ENCODE peak calls at places on chromosomes 11 and 22, in five cellular contexts. One of them, this sample, is unnamed.
A peak's percentile ranks its signal among the peaks of the same experiment; 100 is the strongest.

GRCh38 chr22:49014227-49015201 is 813.2 kb downstream of the BRD1 start:
- DNase-seq in SK-N-SH: peak; percentile 11
- DNase-seq in HCT116: no peak
- DNase-seq in GM12878: no peak
- DNase-seq in HepG2: no peak
- DNase-seq in this sample: no peak

GRCh38 chr22:24952837-24953293 is 349 bp downstream of the KIAA1671 start:
- DNase-seq in HepG2: peak; percentile 72
- DNase-seq in HCT116: peak; percentile 31
- DNase-seq in SK-N-SH: peak; percentile 84
- DNase-seq in GM12878: no peak
- DNase-seq in this sample: no peak

GRCh38 chr11:38014405-38014804 is 1416.4 kb upstream of the RAG2 start:
- DNase-seq in HCT116: no peak
- DNase-seq in SK-N-SH: no peak
- DNase-seq in HepG2: no peak
- DNase-seq in GM12878: no peak
- DNase-seq in this sample: no peak

GRCh38 chr11:18106688-18107087 is 806 bp upstream of the SAAL1 start:
- DNase-seq in GM12878: no peak
- DNase-seq in HepG2: no peak
- DNase-seq in HCT116: no peak
- DNase-seq in SK-N-SH: no peak
- DNase-seq in this sample: no peak

GRCh38 chr11:107598225-107599139 is 7.5 kb downstream of the ELMOD1 start:
- DNase-seq in GM12878: no peak
- DNase-seq in SK-N-SH: peak; percentile 45
- DNase-seq in HCT116: peak; percentile 26
- DNase-seq in HepG2: no peak
- DNase-seq in this sample: no peak

GRCh38 chr11:68099474-68100405 is 21.4 kb downstream of the CHKA start:
- DNase-seq in GM12878: peak; percentile 52
- DNase-seq in HepG2: peak; percentile 99
- DNase-seq in SK-N-SH: peak; percentile 57
- DNase-seq in HCT116: no peak
- DNase-seq in this sample: peak; percentile 33

GRCh38 chr11:10405858-10406592 is 49.0 kb upstream of the AMPD3 start:
- DNase-seq in GM12878: peak; percentile 4
- DNase-seq in HCT116: peak; percentile 87
- DNase-seq in HepG2: peak; percentile 80
- DNase-seq in SK-N-SH: peak; percentile 77
- DNase-seq in this sample: peak; percentile 79

GRCh38 chr22:23249506-23250423 is 69.5 kb downstream of the BCR start:
- DNase-seq in SK-N-SH: peak; percentile 83
- DNase-seq in HepG2: no peak
- DNase-seq in HCT116: no peak
- DNase-seq in GM12878: no peak
- DNase-seq in this sample: peak; percentile 69

GRCh38 chr22:20438066-20438677 is 547 bp upstream of the SCARF2 start:
- DNase-seq in HepG2: no peak
- DNase-seq in SK-N-SH: no peak
- DNase-seq in GM12878: no peak
- DNase-seq in HCT116: no peak
- DNase-seq in this sample: no peak

GRCh38 chr11:37072538-37072937 is 474.5 kb upstream of the RAG2 start:
- DNase-seq in HCT116: no peak
- DNase-seq in HepG2: no peak
- DNase-seq in SK-N-SH: no peak
- DNase-seq in GM12878: no peak
- DNase-seq in this sample: no peak

GRCh38 chr22:35837328-35837727 is 119.7 kb downstream of the APOL5 start:
- DNase-seq in GM12878: no peak
- DNase-seq in HCT116: no peak
- DNase-seq in HepG2: no peak
- DNase-seq in SK-N-SH: no peak
- DNase-seq in this sample: no peak

GRCh38 chr11:75938543-75938942 is 123.5 kb downstream of the UVRAG start:
- DNase-seq in HepG2: no peak
- DNase-seq in GM12878: no peak
- DNase-seq in HCT116: no peak
- DNase-seq in SK-N-SH: no peak
- DNase-seq in this sample: no peak

GRCh38 chr11:1048375-1049070 is 12.0 kb upstream of the MUC6 start:
- DNase-seq in HepG2: no peak
- DNase-seq in GM12878: no peak
- DNase-seq in SK-N-SH: peak; percentile 39
- DNase-seq in HCT116: no peak
- DNase-seq in this sample: no peak

GRCh38 chr22:43113516-43114251 is 3.1 kb downstream of the BIK start:
- DNase-seq in SK-N-SH: no peak
- DNase-seq in HepG2: peak; percentile 24
- DNase-seq in HCT116: no peak
- DNase-seq in GM12878: no peak
- DNase-seq in this sample: no peak

GRCh38 chr11:1889527-1889930 is 2.2 kb downstream of the PRR33 start:
- DNase-seq in SK-N-SH: peak; percentile 24
- DNase-seq in GM12878: no peak
- DNase-seq in HepG2: no peak
- DNase-seq in HCT116: no peak
- DNase-seq in this sample: no peak

GRCh38 chr22:31442768-31443489 is 43.5 kb downstream of the DRG1 start:
- DNase-seq in HCT116: no peak
- DNase-seq in GM12878: no peak
- DNase-seq in SK-N-SH: no peak
- DNase-seq in HepG2: no peak
- DNase-seq in this sample: no peak

GRCh38 chr11:119903821-119904220 is 174.8 kb upstream of the NECTIN1 start:
- DNase-seq in SK-N-SH: no peak
- DNase-seq in HepG2: no peak
- DNase-seq in GM12878: no peak
- DNase-seq in HCT116: no peak
- DNase-seq in this sample: no peak

GRCh38 chr22:44071760-44072159 is 47.7 kb downstream of the PARVB start:
- DNase-seq in GM12878: no peak
- DNase-seq in HCT116: no peak
- DNase-seq in HepG2: no peak
- DNase-seq in SK-N-SH: no peak
- DNase-seq in this sample: no peak

GRCh38 chr11:82305123-82305522 is 428.5 kb downstream of the FAM181B start:
- DNase-seq in HepG2: no peak
- DNase-seq in GM12878: no peak
- DNase-seq in SK-N-SH: no peak
- DNase-seq in HCT116: no peak
- DNase-seq in this sample: no peak

GRCh38 chr11:83681045-83681781 is 395.0 kb upstream of the CCDC90B start:
- DNase-seq in GM12878: no peak
- DNase-seq in SK-N-SH: no peak
- DNase-seq in HepG2: no peak
- DNase-seq in HCT116: no peak
- DNase-seq in this sample: no peak

GRCh38 chr11:67464411-67465189 is 4.5 kb downstream of the TMEM134 start:
- DNase-seq in HepG2: peak; percentile 86
- DNase-seq in HCT116: peak; percentile 81
- DNase-seq in GM12878: peak; percentile 65
- DNase-seq in SK-N-SH: peak; percentile 98
- DNase-seq in this sample: peak; percentile 90

DNA sequence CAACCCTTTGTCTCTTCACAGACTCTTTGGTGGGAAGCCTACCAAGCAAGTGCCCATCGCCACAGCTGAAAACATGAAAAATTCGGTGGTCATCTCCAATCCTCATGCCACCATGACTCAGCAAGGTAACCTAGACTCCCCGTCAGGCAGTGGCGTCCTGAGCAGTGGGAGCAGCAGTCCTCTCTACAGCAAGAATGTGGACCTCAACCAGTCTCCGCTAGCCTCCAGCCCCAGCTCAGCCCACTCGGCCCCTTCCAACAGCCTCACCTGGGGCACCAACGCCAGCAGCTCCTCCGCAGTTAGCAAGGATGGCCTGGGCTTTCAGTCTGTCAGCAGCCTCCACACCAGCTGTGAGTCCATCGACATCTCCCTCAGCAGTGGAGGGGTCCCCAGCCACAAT is 111.6 kb downstream of the DBX1 start:
- DNase-seq in GM12878: no peak
- DNase-seq in HepG2: no peak
- DNase-seq in SK-N-SH: no peak
- DNase-seq in HCT116: no peak
- DNase-seq in this sample: no peak
- TF ChIP-seq ZBTB33 in GM12878: no peak
- TF ChIP-seq ZBTB33 in HepG2: no peak
- TF ChIP-seq ZBTB33 in SK-N-SH: no peak
- TF ChIP-seq ZBTB33 in HCT116: no peak
- TF ChIP-seq ZBTB33 in this sample: no peak

GRCh38 chr11:65558002-65558784 is at the start of gene LTBP3:
- DNase-seq in GM12878: no peak
- DNase-seq in HCT116: no peak
- DNase-seq in HepG2: peak; percentile 68
- DNase-seq in SK-N-SH: peak; percentile 90
- DNase-seq in this sample: peak; percentile 90
- TF ChIP-seq ZBTB33 in GM12878: no peak
- TF ChIP-seq ZBTB33 in HCT116: no peak
- TF ChIP-seq ZBTB33 in HepG2: no peak
- TF ChIP-seq ZBTB33 in SK-N-SH: no peak
- TF ChIP-seq ZBTB33 in this sample: no peak

GRCh38 chr11:15199693-15200092 is 85.0 kb downstream of the INSC start:
- DNase-seq in HepG2: no peak
- DNase-seq in GM12878: no peak
- DNase-seq in SK-N-SH: no peak
- DNase-seq in HCT116: no peak
- DNase-seq in this sample: no peak
- TF ChIP-seq ZBTB33 in HepG2: no peak
- TF ChIP-seq ZBTB33 in GM12878: no peak
- TF ChIP-seq ZBTB33 in SK-N-SH: no peak
- TF ChIP-seq ZBTB33 in HCT116: no peak
- TF ChIP-seq ZBTB33 in this sample: no peak

GRCh38 chr22:46220921-46221320 is 29.2 kb downstream of the CDPF1 start:
- DNase-seq in GM12878: peak; percentile 3
- DNase-seq in HCT116: no peak
- DNase-seq in SK-N-SH: no peak
- DNase-seq in HepG2: no peak
- DNase-seq in this sample: no peak
- TF ChIP-seq ZBTB33 in GM12878: no peak
- TF ChIP-seq ZBTB33 in HCT116: no peak
- TF ChIP-seq ZBTB33 in SK-N-SH: no peak
- TF ChIP-seq ZBTB33 in HepG2: no peak
- TF ChIP-seq ZBTB33 in this sample: no peak

This sample was measured in K562.